ENCODE peak calls at places on chromosome 3, in six cellular contexts. L is dorsolateral prefrontal cortex, S is K562, E is RWPE1, Y is neural progenitor cell, D is MM.1S. T is an unnamed sample.

GRCh38 chr3:39990532-39990931 is 181.1 kb downstream of the MYRIP start:
- DNase-seq in L (no peak), Y (peak; percentile 70), E (peak; percentile 44), S (peak; percentile 73), D (peak; percentile 72), T (no peak)

GRCh38 chr3:38032328-38032865 is 3.0 kb upstream of the PLCD1 start:
- DNase-seq in L (no peak), E (no peak), S (no peak), D (no peak), Y (no peak), T (no peak)

GRCh38 chr3:40387895-40388254 is 891 bp downstream of the ENTPD3 start:
- DNase-seq in L (peak; percentile 28), Y (no peak), D (no peak), S (no peak), E (no peak), T (no peak)

GRCh38 chr3:65466300-65466988 is 572.3 kb downstream of the MAGI1 start:
- DNase-seq in D (no peak), E (no peak), S (no peak), L (no peak), Y (peak; percentile 76), T (no peak)

GRCh38 chr3:44993471-44994205 is 17.6 kb downstream of the EXOSC7 start:
- DNase-seq in L (no peak), D (no peak), Y (no peak), S (no peak), E (peak; percentile 90), T (no peak)

GRCh38 chr3:137946341-137946973 is 63.5 kb upstream of the CLDN18 start:
- DNase-seq in L (no peak), Y (peak; percentile 89), E (peak; percentile 77), D (peak; percentile 85), S (peak; percentile 71), T (no peak)

GRCh38 chr3:10648181-10648580 is 142.8 kb upstream of the ATP2B2 start:
- DNase-seq in S (no peak), Y (no peak), D (no peak), E (peak; percentile 11), L (no peak), T (no peak)

GRCh38 chr3:52614689-52615088 is 71.0 kb downstream of the PBRM1 start:
- DNase-seq in S (no peak), Y (no peak), L (no peak), E (no peak), D (no peak), T (no peak)

GRCh38 chr3:106130384-106131084 is 261.7 kb upstream of the CBLB start:
- DNase-seq in L (no peak), S (peak; percentile 36), E (peak; percentile 5), Y (no peak), D (no peak), T (no peak)

GRCh38 chr3:168040624-168041208 is 55.0 kb downstream of the GOLIM4 start:
- DNase-seq in S (no peak), Y (peak; percentile 70), E (peak; percentile 10), L (no peak), D (peak; percentile 57), T (no peak)

GRCh38 chr3:113552851-113553250 is 20.5 kb downstream of the SIDT1 start:
- DNase-seq in Y (no peak), L (no peak), D (no peak), S (no peak), E (no peak), T (no peak)

GRCh38 chr3:33317963-33318708 is 40.9 kb downstream of the FBXL2 start:
- DNase-seq in E (no peak), Y (no peak), S (no peak), L (no peak), D (peak; percentile 23), T (no peak)

GRCh38 chr3:85161544-85161943 is 202.8 kb downstream of the CADM2 start:
- DNase-seq in S (no peak), D (no peak), L (no peak), E (peak; percentile 61), Y (no peak), T (no peak)
- H3K27ac ChIP-seq in S (no peak overlapping the region), D (no peak overlapping the region), L (no peak overlapping the region), E (no peak overlapping the region), Y (no peak overlapping the region), T (no peak overlapping the region)

GRCh38 chr3:84077479-84077878 is 881.3 kb upstream of the CADM2 start:
- DNase-seq in L (no peak), Y (peak; percentile 2), D (no peak), S (no peak), E (no peak), T (no peak)
- TF ChIP-seq CTCF in L (no peak), Y (peak; percentile 48), D (peak; percentile 31), S (no peak), E (no peak), T (no peak)

GRCh38 chr3:32200991-32201758 is 37.3 kb upstream of the CMTM8 start:
- DNase-seq in L (no peak), Y (no peak), E (no peak), S (no peak), D (no peak), T (no peak)
- H3K27ac ChIP-seq in L (no peak overlapping the region), Y (no peak overlapping the region), E (no peak overlapping the region), S (no peak overlapping the region), D (no peak overlapping the region), T (peak overlapping the region; percentile 58)

DNA sequence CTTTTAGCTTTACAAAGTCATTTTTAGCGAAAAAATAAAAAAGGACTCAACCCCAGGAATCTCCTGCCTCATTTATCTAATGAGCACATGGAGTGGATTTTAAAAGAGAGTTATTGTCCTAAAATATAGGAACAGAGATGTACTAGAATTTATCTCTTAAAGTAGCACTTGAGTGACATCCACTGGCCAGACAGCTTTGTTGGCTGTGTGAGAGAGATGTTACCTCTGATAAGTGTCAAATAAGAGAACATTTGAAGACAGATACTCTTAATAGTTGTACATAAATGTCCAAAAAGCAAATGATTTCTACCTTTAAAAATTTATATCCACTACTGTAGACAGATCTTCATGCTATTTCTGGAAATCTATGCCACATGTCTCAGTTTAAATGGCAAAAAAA is 12.3 kb upstream of the MFSD1 start:
- DNase-seq in E (peak; percentile 28), S (peak; percentile 31), D (peak; percentile 46), L (no peak), Y (no peak), T (no peak)
- TF ChIP-seq CTCF in E (peak; percentile 21), S (peak; percentile 66), D (peak; percentile 38), L (no peak), Y (peak; percentile 45), T (no peak)

GRCh38 chr3:157754415-157754814 is 251.2 kb upstream of the VEPH1 start:
- DNase-seq in Y (peak; percentile 50), S (no peak), L (no peak), E (no peak), D (no peak), T (no peak)

GRCh38 chr3:157755254-157755653 is 252.0 kb upstream of the VEPH1 start:
- DNase-seq in E (no peak), S (no peak), D (no peak), Y (no peak), L (no peak), T (no peak)

GRCh38 chr3:157752952-157753351 is 249.7 kb upstream of the VEPH1 start:
- DNase-seq in L (no peak), E (no peak), S (no peak), Y (no peak), D (no peak), T (no peak)

GRCh38 chr3:157753753-157754152 is 250.5 kb upstream of the VEPH1 start:
- DNase-seq in Y (no peak), L (no peak), E (no peak), S (no peak), D (no peak), T (no peak)
- H3K27ac ChIP-seq in Y (no peak overlapping the region), L (no peak overlapping the region), E (no peak overlapping the region), S (no peak overlapping the region), D (no peak overlapping the region), T (no peak overlapping the region)

GRCh38 chr3:146517684-146518435 is 26.5 kb downstream of the PLSCR1 start:
- DNase-seq in L (no peak), Y (no peak), D (no peak), E (no peak), S (no peak), T (no peak)

GRCh38 chr3:146507331-146508120 is 36.9 kb downstream of the PLSCR1 start:
- DNase-seq in L (no peak), D (no peak), S (no peak), Y (peak; percentile 9), E (no peak), T (no peak)

GRCh38 chr3:146511402-146512134 is 32.8 kb downstream of the PLSCR1 start:
- DNase-seq in E (no peak), D (no peak), S (no peak), L (no peak), Y (no peak), T (no peak)

GRCh38 chr3:146513386-146514051 is 30.9 kb downstream of the PLSCR1 start:
- DNase-seq in L (no peak), D (peak; percentile 23), S (no peak), E (no peak), Y (no peak), T (no peak)
- TF ChIP-seq CTCF in L (no peak), D (no peak), S (no peak), E (no peak), Y (no peak), T (no peak)

GRCh38 chr3:72516361-72516760 is 331.9 kb downstream of the SHQ1 start:
- DNase-seq in S (no peak), E (no peak), Y (no peak), D (no peak), L (no peak), T (no peak)

GRCh38 chr3:72520205-72520604 is 328.0 kb downstream of the SHQ1 start:
- DNase-seq in D (no peak), S (no peak), Y (no peak), L (no peak), E (no peak), T (no peak)

GRCh38 chr3:72517804-72518442 is 330.3 kb downstream of the SHQ1 start:
- DNase-seq in L (no peak), E (no peak), Y (no peak), S (no peak), D (no peak), T (no peak)

GRCh38 chr3:72515915-72516314 is 332.3 kb downstream of the SHQ1 start:
- DNase-seq in D (no peak), S (no peak), Y (no peak), E (no peak), L (no peak), T (no peak)

DNA sequence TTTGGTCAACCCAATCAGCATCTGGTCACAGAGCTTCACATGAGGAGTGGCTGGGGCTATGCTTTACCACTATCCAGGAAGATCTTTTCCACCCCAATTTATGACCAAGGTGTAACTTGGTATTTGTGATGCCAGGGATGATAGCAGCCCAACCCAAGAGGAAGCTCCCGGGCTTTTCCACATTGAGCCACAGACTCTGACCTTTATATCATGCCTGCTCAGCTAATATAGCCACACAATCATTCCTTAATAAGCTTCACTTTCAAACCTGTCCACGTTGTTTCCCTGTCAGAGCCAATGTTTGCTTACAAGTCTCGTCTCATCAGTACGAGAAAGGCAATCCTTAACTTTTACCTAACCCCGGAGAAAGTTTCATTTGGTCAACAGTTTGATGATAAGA is 330.9 kb downstream of the SHQ1 start:
- DNase-seq in S (no peak), E (no peak), D (no peak), L (no peak), Y (no peak), T (no peak)
- H3K27ac ChIP-seq in S (no peak overlapping the region), E (no peak overlapping the region), D (no peak overlapping the region), L (no peak overlapping the region), Y (no peak overlapping the region), T (no peak overlapping the region)

T was measured in right atrium auricular region.